ENCODE peak calls at places on chromosomes 4 and X, in eight cellular contexts. S, G, X, H, N, L, E and I are unnamed samples. For H3K4me1, the result is how much of the 10 kb centered on the place peaks cover.

GRCh38 chr4:124697441-124697840 is 15.1 kb downstream of the ANKRD50 start:
- DNase-seq in G (no peak), H (no peak), X (no peak), N (no peak), S (no peak), E (no peak), L (no peak), I (no peak)

GRCh38 chr4:80237992-80238391 is 28.5 kb upstream of the FGF5 start:
- DNase-seq in N (no peak), X (no peak), G (no peak), E (no peak), S (no peak), L (no peak), H (no peak), I (no peak)

GRCh38 chrX:7448123-7448522 is 300.2 kb upstream of the PUDP start:
- DNase-seq in E (no peak), N (no peak), S (no peak), X (no peak), G (no peak), L (no peak), H (no peak), I (no peak)

GRCh38 chrX:124030520-124030919 is 69.0 kb downstream of the STAG2 start:
- DNase-seq in N (no peak), E (no peak), H (no peak), L (no peak), X (no peak), S (no peak), G (no peak), I (no peak)

GRCh38 chr4:3323071-3323481 is 30.3 kb downstream of the RGS12 start:
- DNase-seq in H (no peak), X (no peak), S (no peak), E (no peak), N (no peak), L (peak), G (peak), I (no peak)

GRCh38 chrX:154010330-154011087 is 9.2 kb downstream of the IRAK1 start:
- DNase-seq in E (no peak), G (no peak), N (no peak), X (no peak), H (peak), L (no peak), S (no peak), I (no peak)

GRCh38 chrX:48626401-48627298 is 29.4 kb downstream of the WDR13 start:
- DNase-seq in X (no peak), N (no peak), G (no peak), E (no peak), H (no peak), S (no peak), L (no peak), I (no peak)

GRCh38 chr4:165209796-165210195 is 2.4 kb downstream of the KLHL2 start:
- DNase-seq in N (no peak), L (no peak), X (no peak), E (no peak), H (no peak), G (no peak), S (no peak), I (no peak)

GRCh38 chr4:110493521-110493920 is 17.6 kb downstream of the ENPEP start:
- DNase-seq in E (no peak), S (no peak), H (no peak), L (no peak), N (no peak), X (no peak), G (no peak), I (no peak)

DNA sequence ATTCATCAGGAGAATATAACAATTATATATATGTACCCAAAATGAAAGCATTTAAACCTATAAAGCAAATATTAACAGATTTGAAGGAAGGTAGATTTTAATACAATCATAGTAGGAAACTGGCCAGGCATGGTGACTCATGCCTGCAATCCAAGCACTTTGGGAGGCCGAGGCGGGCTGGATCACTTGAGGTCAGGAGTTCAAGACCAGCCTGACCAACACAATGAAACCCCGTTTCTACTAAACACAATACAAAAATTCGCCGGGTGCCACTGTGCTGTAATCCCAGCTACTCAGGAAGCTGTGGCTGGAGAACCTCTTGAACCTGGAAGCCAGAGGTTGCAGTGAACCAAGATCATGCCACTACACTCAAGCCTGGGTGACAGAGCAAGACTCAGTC is 118.3 kb downstream of the KCNIP4 start:
- DNase-seq in E (no peak), X (no peak), G (no peak), L (no peak), S (no peak), N (no peak), H (no peak), I (no peak)
- TF ChIP-seq EP300 in E (no peak), X (no peak), G (no peak), L (no peak), S (no peak), N (no peak), H (no peak), I (no peak)

GRCh38 chr4:143395054-143395453 is 58.4 kb downstream of the GAB1 start:
- DNase-seq in N (no peak), S (no peak), L (no peak), H (no peak), E (no peak), X (no peak), G (no peak), I (no peak)
- H3K4me1 ChIP-seq in N (under half), S (half or more), L (half or more), H (half or more), E (under half), X (under half), G (under half), I (half or more)

GRCh38 chr4:83456184-83456501 is 285 bp downstream of the MRPS18C start:
- DNase-seq in G (no peak), H (no peak), E (no peak), S (no peak), X (no peak), N (no peak), L (no peak), I (no peak)

GRCh38 chr4:83454626-83455025 is 997 bp downstream of the HELQ start:
- DNase-seq in E (no peak), N (no peak), S (no peak), L (no peak), G (no peak), H (no peak), X (no peak), I (no peak)

GRCh38 chr4:83455300-83456183 is at the start of the genes HELQ and MRPS18C:
- DNase-seq in N (peak), G (peak), S (peak), E (peak), X (peak), H (peak), L (peak), I (peak)
- TF ChIP-seq CTCF in N (peak), G (no peak), S (peak), E (no peak), X (peak), H (peak), L (no peak), I (peak)

GRCh38 chr4:21780158-21780557 is 168.4 kb downstream of the KCNIP4 start:
- DNase-seq in L (no peak), S (no peak), G (no peak), X (no peak), E (no peak), N (no peak), H (no peak), I (no peak)
- TF ChIP-seq EP300 in L (no peak), S (no peak), G (no peak), X (no peak), E (no peak), N (no peak), H (no peak), I (no peak)

GRCh38 chr4:926538-926937 is 5.6 kb downstream of the GAK start:
- DNase-seq in E (peak), L (peak), S (peak), H (peak), N (no peak), G (peak), X (peak), I (no peak)

GRCh38 chr4:930827-931193 is 1.3 kb downstream of the GAK start:
- DNase-seq in E (no peak), N (no peak), X (peak), H (no peak), L (no peak), G (peak), S (peak), I (no peak)

GRCh38 chr4:929970-930625 is 2.0 kb downstream of the GAK start:
- DNase-seq in S (no peak), X (peak), G (peak), N (no peak), E (no peak), H (peak), L (peak), I (no peak)

GRCh38 chr4:931194-931959 is 739 bp downstream of the GAK start:
- DNase-seq in S (peak), H (no peak), X (peak), N (no peak), E (no peak), L (no peak), G (peak), I (no peak)

GRCh38 chr4:929096-929765 is 2.9 kb downstream of the GAK start:
- DNase-seq in X (peak), G (peak), L (no peak), S (no peak), N (no peak), H (no peak), E (no peak), I (no peak)
- H3K4me1 ChIP-seq in X (under half), G (half or more), L (half or more), S (half or more), N (under half), H (half or more), E (under half), I (under half)

GRCh38 chrX:155028192-155028591 is 1.5 kb downstream of the FUNDC2 start:
- DNase-seq in N (no peak), E (no peak), L (no peak), H (no peak), X (no peak), S (no peak), G (no peak), I (no peak)
- TF ChIP-seq CTCF in N (no peak), E (no peak), L (no peak), H (no peak), X (no peak), S (no peak), G (no peak), I (no peak)

DNA sequence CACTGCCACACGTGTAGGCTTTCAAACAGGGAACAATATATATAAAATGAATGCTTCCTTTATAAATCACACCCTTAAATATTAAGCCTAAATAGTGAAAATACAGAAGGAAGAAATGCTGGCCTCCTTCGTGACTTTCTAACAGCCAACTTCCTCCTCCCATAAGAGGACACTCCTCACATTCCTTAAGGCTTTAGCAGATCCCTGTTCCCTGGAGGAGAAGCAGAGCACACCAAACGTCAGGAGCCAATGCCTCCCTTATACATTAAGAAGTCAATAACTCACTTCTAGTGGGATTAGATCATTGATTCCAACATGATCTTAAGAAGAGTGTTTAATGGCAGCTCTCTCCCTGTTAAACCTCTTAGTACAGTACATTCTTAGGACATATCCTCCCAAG is 108.4 kb upstream of the FAM241A start:
- DNase-seq in G (no peak), N (no peak), E (no peak), S (no peak), H (no peak), L (no peak), X (no peak), I (no peak)
- TF ChIP-seq EP300 in G (no peak), N (no peak), E (no peak), S (no peak), H (no peak), L (no peak), X (no peak), I (no peak)

DNA sequence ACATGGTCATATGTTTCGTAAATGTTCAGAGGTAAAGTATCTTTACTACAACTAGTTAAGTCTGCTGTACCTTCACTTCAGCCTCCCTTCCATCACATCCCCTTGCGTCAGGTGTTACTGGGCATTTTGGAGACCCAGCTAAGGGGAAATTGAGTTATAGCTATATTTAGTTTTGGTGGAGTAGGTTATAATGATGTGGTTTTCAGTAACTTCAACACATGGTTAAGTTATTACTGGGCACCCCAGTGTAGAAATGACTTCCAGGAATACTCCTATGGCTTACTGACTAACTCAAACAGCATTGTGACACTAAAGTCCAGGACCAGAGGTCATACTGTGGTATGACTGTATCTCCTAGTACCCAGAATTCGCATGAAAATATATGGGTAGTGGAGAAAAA is 23.4 kb upstream of the ACSL1 start:
- DNase-seq in N (no peak), G (no peak), H (no peak), X (no peak), L (no peak), S (no peak), E (no peak), I (no peak)
- H3K4me1 ChIP-seq in N (under half), G (under half), H (under half), X (under half), L (under half), S (under half), E (under half), I (under half)

GRCh38 chr4:104983615-104984179 is 163.0 kb upstream of the TET2 start:
- DNase-seq in N (no peak), G (no peak), H (no peak), L (no peak), E (no peak), X (no peak), S (no peak), I (no peak)
- TF ChIP-seq CTCF in N (no peak), G (no peak), H (no peak), L (no peak), E (no peak), X (no peak), S (no peak), I (no peak)